ENCODE peak calls at places on chromosome 12, in seven cellular contexts. Y is K562, V is stomach, J is breast epithelium, O is prostate gland, Q is GM23338, E is endothelial cell of umbilical vein. B is an unnamed sample.
A peak's percentile ranks its signal among the peaks of the same experiment; 100 is the strongest.

GRCh38 chr12:14825256-14825655 is 11.3 kb upstream of the SMCO3 start:
- DNase-seq in Y (no peak), V (no peak), J (no peak), O (no peak), Q (no peak), E (no peak), B (no peak)

GRCh38 chr12:132419612-132420237 is 70.2 kb upstream of the FBRSL1 start:
- DNase-seq in Y (no peak), V (no peak), J (no peak), O (no peak), Q (no peak), E (no peak), B (no peak)

GRCh38 chr12:6241495-6241894 is 41.3 kb downstream of the CD9 start:
- DNase-seq in Y (peak; percentile 25), V (peak; percentile 93), J (peak; percentile 82), O (peak; percentile 62), Q (no peak), E (peak; percentile 74), B (no peak)

GRCh38 chr12:31466768-31467167 is 124.2 kb downstream of the DENND5B start:
- DNase-seq in Y (no peak), V (no peak), J (no peak), O (no peak), Q (no peak), E (no peak), B (no peak)

GRCh38 chr12:8785499-8785898 is 36.9 kb upstream of the A2ML1 start:
- DNase-seq in Y (no peak), V (no peak), J (no peak), O (no peak), Q (no peak), E (no peak), B (no peak)

GRCh38 chr12:113310489-113310888 is 24.4 kb downstream of the SLC8B1 start:
- DNase-seq in Y (no peak), V (no peak), J (no peak), O (no peak), Q (peak; percentile 64), E (no peak), B (no peak)

GRCh38 chr12:214005-214736 is at the start of gene SLC6A12:
- DNase-seq in Y (no peak), V (no peak), J (no peak), O (no peak), Q (no peak), E (no peak), B (no peak)

GRCh38 chr12:68479261-68479581 is 131.5 kb upstream of the RAP1B start:
- DNase-seq in Y (no peak), V (no peak), J (no peak), O (no peak), Q (no peak), E (no peak), B (no peak)

GRCh38 chr12:51866324-51866723 is 17.8 kb upstream of the FIGNL2 start:
- DNase-seq in Y (no peak), V (no peak), J (no peak), O (no peak), Q (no peak), E (no peak), B (no peak)

DNA sequence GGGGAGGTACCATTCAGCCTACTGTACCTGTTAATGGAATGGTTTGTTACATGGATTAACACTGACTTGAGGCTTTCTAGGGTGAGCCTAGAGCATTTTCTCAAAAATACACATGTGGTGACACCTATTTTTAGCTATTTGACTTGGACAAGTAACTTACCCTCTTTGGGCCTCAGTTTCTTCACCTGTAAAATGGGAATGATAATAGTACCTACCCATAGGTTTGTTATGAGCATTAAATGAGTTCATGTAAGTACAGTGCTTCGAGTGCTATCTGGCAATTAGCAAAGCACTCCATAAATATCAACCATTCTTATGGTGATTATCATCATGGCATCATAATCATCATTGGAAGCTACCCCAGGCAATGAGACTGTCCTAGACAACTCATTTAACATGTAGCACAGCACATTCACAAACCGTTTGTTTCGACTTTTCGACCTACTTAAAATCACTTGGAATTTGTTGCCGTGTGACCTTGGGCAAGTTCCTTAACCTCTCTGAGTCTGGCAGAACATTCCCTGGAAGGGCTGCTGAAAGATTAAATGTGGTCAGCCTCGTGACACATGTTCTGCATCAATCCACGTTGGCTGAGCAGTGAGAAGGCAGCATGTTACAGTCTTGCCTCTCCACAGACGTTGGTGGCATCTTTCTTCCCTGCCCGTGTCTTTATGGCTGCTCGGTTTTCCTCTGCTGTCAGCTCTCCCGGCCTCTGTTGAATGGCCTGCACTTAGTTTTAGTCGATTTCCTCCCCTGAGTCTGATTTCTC is 216.7 kb downstream of the CHST11 start:
- DNase-seq in Y (no peak), V (no peak), J (no peak), O (no peak), Q (no peak), E (no peak), B (no peak)
- TF ChIP-seq POLR2AphosphoS5 in Y (no peak), V (peak; percentile 32), J (no peak), O (no peak), Q (no peak), E (no peak), B (no peak)

GRCh38 chr12:4030938-4031702 is 157.9 kb upstream of the PARP11 start:
- DNase-seq in Y (peak; percentile 52), V (peak; percentile 86), J (peak; percentile 71), O (peak; percentile 90), Q (peak; percentile 97), E (peak; percentile 90), B (peak; percentile 95)
- TF ChIP-seq POLR2AphosphoS5 in Y (no peak), V (peak; percentile 33), J (no peak), O (peak; percentile 79), Q (peak; percentile 31), E (peak; percentile 29), B (no peak)

GRCh38 chr12:101963703-101964102 is 86.3 kb downstream of the DRAM1 start:
- DNase-seq in Y (no peak), V (peak; percentile 42), J (no peak), O (no peak), Q (no peak), E (no peak), B (no peak)
- TF ChIP-seq POLR2AphosphoS5 in Y (no peak), V (no peak), J (no peak), O (no peak), Q (no peak), E (no peak), B (peak; percentile 33)

GRCh38 chr12:82097438-82097837 is 260.7 kb downstream of the CCDC59 start:
- DNase-seq in Y (no peak), V (no peak), J (no peak), O (no peak), Q (peak; percentile 3), E (no peak), B (no peak)
- TF ChIP-seq POLR2AphosphoS5 in Y (no peak), V (no peak), J (no peak), O (no peak), Q (no peak), E (no peak), B (no peak)

GRCh38 chr12:42733911-42734310 is 144.4 kb upstream of the PRICKLE1 start:
- DNase-seq in Y (no peak), V (no peak), J (no peak), O (no peak), Q (no peak), E (no peak), B (no peak)
- TF ChIP-seq POLR2AphosphoS5 in Y (no peak), V (no peak), J (no peak), O (no peak), Q (no peak), E (no peak), B (no peak)

DNA sequence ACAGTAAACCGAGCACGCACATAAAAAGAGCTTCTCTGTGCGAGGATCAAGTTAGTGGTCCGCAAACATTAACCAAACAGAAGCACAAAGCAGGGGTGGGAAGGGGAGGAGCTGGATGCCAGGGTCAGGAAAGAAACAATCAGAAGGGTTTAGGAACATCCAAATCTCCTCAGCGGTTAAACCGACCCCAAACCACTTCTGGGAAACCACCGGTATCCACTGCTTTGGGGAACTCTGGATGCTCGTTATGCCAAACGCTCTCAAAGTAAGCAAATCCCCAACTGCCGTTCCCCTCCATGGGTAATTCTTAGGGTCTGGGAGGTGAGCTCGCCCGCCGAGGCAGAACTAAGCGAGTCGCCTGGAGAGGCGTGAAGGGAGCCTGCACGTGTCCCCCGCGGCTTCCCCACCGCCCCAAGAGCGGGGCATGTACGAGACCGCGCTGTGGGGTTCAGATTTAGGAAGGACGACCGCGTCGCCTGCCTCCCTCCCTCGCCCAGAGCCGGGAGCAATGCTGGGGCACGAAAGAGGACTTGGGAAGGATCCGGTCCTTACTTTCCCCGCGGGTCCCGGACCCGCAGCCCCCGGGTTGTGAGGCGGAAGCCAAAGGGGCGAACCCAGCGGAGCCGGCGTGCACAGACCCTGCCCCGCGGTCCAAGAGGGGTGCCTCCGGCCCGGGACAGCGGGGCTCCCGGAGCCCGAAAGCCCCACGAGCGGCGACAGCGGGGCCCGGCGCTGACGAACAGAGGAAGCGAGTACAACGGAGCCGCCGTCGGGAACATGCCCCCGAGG is 710 bp downstream of the SBNO1 start:
- DNase-seq in Y (no peak), V (peak; percentile 27), J (no peak), O (no peak), Q (peak; percentile 44), E (peak; percentile 49), B (no peak)
- TF ChIP-seq POLR2AphosphoS5 in Y (no peak), V (no peak), J (no peak), O (no peak), Q (no peak), E (no peak), B (peak; percentile 7)

GRCh38 chr12:48157016-48157888 is at the start of gene ASB8:
- DNase-seq in Y (peak; percentile 99), V (peak; percentile 99), J (peak; percentile 97), O (peak; percentile 96), Q (peak; percentile 99), E (peak; percentile 99), B (peak; percentile 80)
- TF ChIP-seq POLR2AphosphoS5 in Y (peak; percentile 72), V (peak; percentile 83), J (peak; percentile 74), O (peak; percentile 97), Q (peak; percentile 67), E (peak; percentile 62), B (peak; percentile 68)

B was measured in GM12891.